ENCODE peak calls at places on chromosomes 16 and 17, in nine cellular contexts. G is CD4-positive, alpha-beta memory T cell; R is colonic mucosa; I is lower lobe of right lung; P is CD8-positive, alpha-beta T cell; M is effector memory CD4-positive, alpha-beta T cell; K is GM23248; O is stomach; J is CD8-positive, alpha-beta memory T cell. B is an unnamed sample. For H3K36me3, the result is how much of the 10 kb centered on the place peaks cover.

GRCh38 chr16:28277537-28278388 is 14.6 kb upstream of the SBK1 start:
- DNase-seq in G (peak), R (peak), I (peak), P (peak), M (peak), K (peak), O (peak), J (peak), B (peak)

GRCh38 chr17:72592242-72592966 is 471.6 kb downstream of the SOX9 start:
- DNase-seq in G (peak), R (peak), I (peak), P (no peak), M (peak), K (peak), O (peak), J (peak), B (peak)

GRCh38 chr16:74830646-74831045 is 56.0 kb upstream of the FA2H start:
- DNase-seq in G (no peak), R (no peak), I (no peak), P (no peak), M (no peak), K (no peak), O (no peak), J (no peak), B (no peak)

GRCh38 chr17:10021239-10021638 is 116.2 kb upstream of the RCVRN start:
- DNase-seq in G (no peak), R (no peak), I (peak), P (no peak), M (no peak), K (no peak), O (peak), J (no peak), B (no peak)

GRCh38 chr17:33106525-33107162 is 115.0 kb downstream of the SPACA3 start:
- DNase-seq in G (no peak), R (no peak), I (no peak), P (no peak), M (no peak), K (peak), O (no peak), J (no peak), B (no peak)

GRCh38 chr16:180101-180920 is at the start of gene HBQ1:
- DNase-seq in G (no peak), R (no peak), I (no peak), P (peak), M (no peak), K (peak), O (no peak), J (no peak), B (no peak)

GRCh38 chr17:41772218-41772585 is 14.3 kb downstream of the JUP start:
- DNase-seq in G (no peak), R (peak), I (peak), P (no peak), M (no peak), K (no peak), O (peak), J (no peak), B (no peak)

GRCh38 chr16:88309905-88310259 is 72.9 kb upstream of the ZNF469 start:
- DNase-seq in G (no peak), R (no peak), I (no peak), P (no peak), M (no peak), K (no peak), O (no peak), J (no peak), B (no peak)

GRCh38 chr16:58510097-58510775 is 5.1 kb upstream of the SETD6 start:
- DNase-seq in G (peak), R (no peak), I (peak), P (peak), M (no peak), K (no peak), O (peak), J (no peak), B (no peak)

GRCh38 chr16:19113577-19114358 is at the start of gene ITPRIPL2:
- DNase-seq in G (no peak), R (peak), I (peak), P (no peak), M (no peak), K (peak), O (peak), J (no peak), B (peak)

GRCh38 chr17:61238455-61238933 is 161.1 kb upstream of the TBX2 start:
- DNase-seq in G (no peak), R (no peak), I (no peak), P (no peak), M (no peak), K (no peak), O (no peak), J (no peak), B (no peak)

GRCh38 chr16:66525396-66526180 is 24.3 kb downstream of the TK2 start:
- DNase-seq in G (no peak), R (no peak), I (no peak), P (no peak), M (no peak), K (peak), O (no peak), J (no peak), B (no peak)

GRCh38 chr17:73474370-73474988 is 162.7 kb upstream of the CDC42EP4 start:
- DNase-seq in G (no peak), R (peak), I (peak), P (no peak), M (no peak), K (peak), O (peak), J (no peak), B (peak)

GRCh38 chr17:64506576-64507417 is at the start of gene CEP95:
- DNase-seq in G (peak), R (peak), I (peak), P (peak), M (peak), K (peak), O (peak), J (peak), B (peak)

GRCh38 chr17:2847601-2848255 is 51.5 kb downstream of the RAP1GAP2 start:
- DNase-seq in G (no peak), R (no peak), I (no peak), P (no peak), M (no peak), K (no peak), O (no peak), J (no peak), B (no peak)
- H3K4me3 ChIP-seq in G (no peak), R (no peak), I (no peak), P (no peak), M (no peak), K (no peak), O (no peak), J (no peak), B (no peak)

GRCh38 chr17:19330271-19330670 is 32.3 kb downstream of the B9D1 start:
- DNase-seq in G (no peak), R (no peak), I (no peak), P (no peak), M (no peak), K (no peak), O (no peak), J (no peak), B (no peak)

GRCh38 chr17:19333132-19333440 is 29.4 kb downstream of the B9D1 start:
- DNase-seq in G (no peak), R (no peak), I (no peak), P (no peak), M (no peak), K (no peak), O (peak), J (no peak), B (no peak)

GRCh38 chr17:19332371-19333131 is 30.0 kb downstream of the B9D1 start:
- DNase-seq in G (no peak), R (no peak), I (no peak), P (no peak), M (no peak), K (no peak), O (peak), J (no peak), B (no peak)

GRCh38 chr17:19331134-19331533 is 31.4 kb downstream of the B9D1 start:
- DNase-seq in G (no peak), R (no peak), I (no peak), P (no peak), M (no peak), K (peak), O (peak), J (no peak), B (no peak)

GRCh38 chr17:19331553-19332245 is 30.8 kb downstream of the B9D1 start:
- DNase-seq in G (no peak), R (no peak), I (no peak), P (no peak), M (no peak), K (peak), O (peak), J (no peak), B (no peak)
- H3K36me3 ChIP-seq in G (under half), R (under half), I (under half), P (under half), M (under half), K (under half), O (under half), J (under half), B (half or more)

DNA sequence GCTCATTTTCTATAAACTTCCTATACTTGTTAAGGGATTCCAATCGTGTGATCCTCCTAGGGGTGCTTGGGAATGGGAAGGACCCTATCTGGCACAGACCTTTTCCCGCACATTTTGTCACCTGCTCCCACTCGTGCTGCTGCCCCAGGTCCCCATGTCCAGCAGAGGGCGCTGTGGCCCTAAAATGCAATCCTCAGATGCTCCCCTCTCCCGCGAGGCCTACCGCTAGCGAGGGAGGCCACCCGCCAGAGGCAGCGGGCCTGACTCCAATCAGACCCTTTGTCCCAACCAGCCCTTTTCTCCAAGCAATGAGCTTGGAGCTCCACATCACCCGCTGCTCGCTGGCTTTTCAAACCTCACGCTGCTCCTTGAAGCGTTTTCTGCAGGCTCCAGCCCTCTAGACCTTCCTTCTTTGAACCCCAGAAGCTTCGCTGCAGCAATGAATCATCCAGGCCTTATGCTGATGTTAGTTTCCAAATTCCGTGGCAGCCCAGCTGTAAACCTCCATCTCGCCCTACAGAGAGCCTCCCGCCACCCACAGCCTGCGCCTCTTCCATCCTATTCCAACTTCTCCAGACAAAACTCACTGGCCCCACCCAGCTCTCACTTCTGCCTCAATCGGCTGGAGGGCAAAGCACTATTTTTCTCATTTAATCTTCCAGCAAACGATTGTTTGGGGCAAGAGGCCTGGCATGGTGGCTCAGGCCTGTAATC is 23.6 kb upstream of the FZD2 start:
- DNase-seq in G (peak), R (peak), I (peak), P (peak), M (peak), K (peak), O (peak), J (peak), B (peak)
- H3K27ac ChIP-seq in G (no peak), R (peak), I (peak), P (no peak), M (no peak), K (peak), O (peak), J (no peak), B (peak)

DNA sequence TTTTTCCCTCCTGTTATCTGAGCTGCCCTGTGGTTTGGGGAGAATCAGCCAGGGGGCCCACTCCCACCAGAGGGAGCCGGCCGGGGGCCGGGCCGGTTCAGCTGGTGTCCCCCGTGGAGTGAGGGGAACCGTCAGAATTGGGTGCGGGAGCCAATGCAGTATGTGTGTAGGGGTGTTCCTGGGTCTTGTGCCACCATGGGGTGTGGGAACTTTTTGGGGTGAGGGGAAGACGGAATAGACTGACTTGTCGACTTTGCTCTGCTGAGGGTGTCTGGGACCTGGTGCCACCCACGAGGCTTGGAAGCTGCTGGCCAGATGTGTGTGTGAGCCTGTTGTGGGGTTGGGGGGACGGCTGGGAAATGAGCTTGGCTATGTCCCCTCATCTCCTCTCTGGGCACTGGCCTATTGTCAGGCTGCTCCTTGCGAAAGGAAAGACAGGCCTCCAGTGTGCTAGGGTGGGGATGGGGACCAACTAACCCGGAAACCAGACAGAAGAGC is 9.9 kb downstream of the RARA start:
- DNase-seq in G (peak), R (peak), I (peak), P (peak), M (no peak), K (peak), O (no peak), J (no peak), B (peak)
- H3K4me3 ChIP-seq in G (peak), R (peak), I (peak), P (peak), M (peak), K (peak), O (peak), J (peak), B (peak)

DNA sequence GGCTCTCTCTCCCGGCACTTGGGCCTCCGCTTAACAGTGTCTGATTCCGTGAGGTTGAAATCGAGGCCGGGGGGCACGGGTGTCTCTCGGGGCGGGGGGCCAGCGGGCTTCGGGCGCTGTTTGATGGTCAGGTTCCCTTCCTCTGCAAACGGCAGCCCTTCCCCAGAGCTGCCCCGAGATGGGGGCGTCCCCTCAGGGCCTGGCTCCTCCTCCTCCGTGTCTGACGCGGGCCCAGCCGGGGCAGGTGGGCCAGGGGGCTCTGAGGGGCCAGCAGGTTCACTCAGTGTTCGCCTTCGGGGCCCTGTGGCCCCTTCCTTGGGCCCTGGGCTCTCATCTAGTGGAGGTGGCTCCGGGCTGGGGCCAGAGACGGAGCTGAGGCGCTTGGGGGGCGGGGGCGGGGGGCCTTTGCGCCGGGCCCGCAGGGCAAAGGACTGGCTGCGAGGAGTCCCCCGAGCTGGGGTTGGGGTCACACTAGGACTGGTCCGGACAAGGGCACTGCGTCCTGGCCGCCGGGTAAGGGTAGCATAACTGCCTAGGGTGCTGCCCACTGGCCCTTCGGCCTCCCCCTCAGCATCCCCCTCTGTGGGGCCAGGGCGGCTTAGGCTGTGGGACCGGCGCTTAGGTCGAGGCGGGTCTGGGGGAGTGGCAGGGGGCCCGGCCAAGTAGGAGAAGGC is 13.1 kb downstream of the CASKIN2 start:
- DNase-seq in G (no peak), R (no peak), I (peak), P (no peak), M (no peak), K (no peak), O (no peak), J (no peak), B (peak)
- H3K36me3 ChIP-seq in G (under half), R (under half), I (half or more), P (under half), M (under half), K (under half), O (under half), J (under half), B (half or more)

GRCh38 chr16:29996773-29997250 is 771 bp downstream of the INO80E start:
- DNase-seq in G (no peak), R (no peak), I (peak), P (no peak), M (no peak), K (no peak), O (no peak), J (no peak), B (no peak)
- H3K27ac ChIP-seq in G (peak), R (peak), I (peak), P (peak), M (peak), K (no peak), O (peak), J (peak), B (peak)

GRCh38 chr16:2156025-2156848 is 655 bp downstream of the TRAF7 start:
- DNase-seq in G (no peak), R (peak), I (peak), P (no peak), M (no peak), K (peak), O (no peak), J (no peak), B (no peak)

GRCh38 chr16:2157480-2158261 is 2.1 kb downstream of the TRAF7 start:
- DNase-seq in G (no peak), R (peak), I (no peak), P (no peak), M (no peak), K (peak), O (peak), J (no peak), B (no peak)

GRCh38 chr16:2158262-2158638 is 2.7 kb downstream of the TRAF7 start:
- DNase-seq in G (no peak), R (no peak), I (no peak), P (no peak), M (no peak), K (no peak), O (no peak), J (no peak), B (no peak)

GRCh38 chr16:2155091-2156024 is at the start of gene TRAF7:
- DNase-seq in G (peak), R (peak), I (peak), P (peak), M (peak), K (peak), O (peak), J (peak), B (peak)

DNA sequence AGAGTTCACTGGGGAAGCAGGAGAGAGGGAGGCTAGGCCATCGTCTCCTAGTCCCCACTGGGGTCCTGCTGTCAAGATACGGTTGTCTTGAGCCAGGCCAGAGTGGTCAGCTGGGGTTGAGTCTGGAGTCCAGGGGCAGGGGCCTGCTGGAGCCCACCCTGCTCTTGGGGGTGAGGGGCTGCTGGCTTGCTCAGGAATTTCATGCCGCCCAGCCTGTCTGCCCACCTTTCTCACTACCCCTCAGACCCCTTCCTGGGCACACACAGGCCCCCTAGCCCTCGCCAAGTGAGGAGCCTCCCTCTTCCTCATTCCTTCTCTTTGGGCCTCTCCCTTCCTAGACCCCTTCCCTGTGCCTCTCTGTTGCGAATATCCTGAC is 1.3 kb downstream of the TRAF7 start:
- DNase-seq in G (no peak), R (no peak), I (no peak), P (no peak), M (no peak), K (no peak), O (no peak), J (no peak), B (no peak)
- H3K4me3 ChIP-seq in G (no peak), R (peak), I (peak), P (no peak), M (no peak), K (peak), O (peak), J (no peak), B (peak)

B was measured in heart right ventricle.